ENCODE peak calls at places on chromosomes 5 and 9, in nine cellular contexts. O is stimulated activated naive CD8-positive, alpha-beta T cell treated with anti-CD3 and anti-CD28 coated beads, Interleukin-15, Interleukin-2, amounts not matched to agents 100 U/mL and 50 U/mL, for 24 hours; R is IMR-90; T is activated CD8-positive, alpha-beta T cell treated with anti-CD3 and anti-CD28 coated beads, Interleukin-2, amount 10 ng/mL, durations not matched to agents 7 days and 5 days; V is lower lobe of right lung; J is neural progenitor cell; K is heart right ventricle; F is AG20443; Z is stimulated activated CD8-positive, alpha-beta memory T cell treated with anti-CD3 and anti-CD28 coated beads, Interleukin-12 subunit alpha, Interleukin-12 subunit beta, amount 100 ng/mL, for 4 hours. H is an unnamed sample.

GRCh38 chr5:121031487-121031886 is 567.4 kb downstream of the PRR16 start:
- DNase-seq in O (no peak), R (no peak), T (no peak), V (no peak), J (no peak), K (no peak), F (peak; percentile 8), Z (no peak), H (no peak)

GRCh38 chr9:126625329-126626116 is 11.8 kb downstream of the LMX1B start:
- DNase-seq in O (no peak), R (no peak), T (no peak), V (no peak), J (peak; percentile 88), K (no peak), F (no peak), Z (no peak), H (no peak)

GRCh38 chr5:78698218-78698751 is 49.7 kb upstream of the LHFPL2 start:
- DNase-seq in O (no peak), R (peak; percentile 36), T (no peak), V (no peak), J (no peak), K (no peak), F (peak; percentile 33), Z (no peak), H (no peak)

GRCh38 chr5:54895816-54896341 is 89.5 kb downstream of the ESM1 start:
- DNase-seq in O (no peak), R (peak; percentile 68), T (no peak), V (no peak), J (peak; percentile 58), K (no peak), F (peak; percentile 62), Z (no peak), H (peak; percentile 81)

GRCh38 chr5:27048507-27048906 is 10.1 kb upstream of the CDH9 start:
- DNase-seq in O (no peak), R (no peak), T (no peak), V (no peak), J (peak; percentile 28), K (no peak), F (no peak), Z (no peak), H (no peak)

GRCh38 chr9:806285-807156 is 35.0 kb upstream of the DMRT1 start:
- DNase-seq in O (no peak), R (peak; percentile 51), T (peak; percentile 26), V (no peak), J (peak; percentile 49), K (no peak), F (peak; percentile 66), Z (no peak), H (peak; percentile 46)

GRCh38 chr9:98792096-98792490 is 4.3 kb downstream of the ANKS6 start:
- DNase-seq in O (no peak), R (no peak), T (no peak), V (no peak), J (no peak), K (no peak), F (no peak), Z (no peak), H (no peak)

GRCh38 chr5:151141535-151141934 is 16.0 kb downstream of the ANXA6 start:
- DNase-seq in O (peak; percentile 74), R (peak; percentile 25), T (peak; percentile 70), V (no peak), J (peak; percentile 22), K (no peak), F (no peak), Z (no peak), H (no peak)

GRCh38 chr5:138334867-138335447 is 3.1 kb upstream of the FAM53C start:
- DNase-seq in O (no peak), R (peak; percentile 23), T (no peak), V (no peak), J (no peak), K (no peak), F (no peak), Z (no peak), H (no peak)

GRCh38 chr5:81779125-81779934 is 28.4 kb upstream of the SSBP2 start:
- DNase-seq in O (peak; percentile 48), R (peak; percentile 26), T (peak; percentile 57), V (peak; percentile 84), J (no peak), K (peak; percentile 67), F (peak; percentile 51), Z (peak; percentile 2), H (peak; percentile 65)

H was measured in lung microvascular endothelial cell.